ENCODE peak calls at places on chromosomes 7 and 10, in five cellular contexts. D, O, F, Z and W are unnamed samples.

GRCh38 chr10:119341236-119342016 is 134.1 kb downstream of the GRK5 start:
- DNase-seq in F (no peak), D (no peak), Z (peak; percentile 71), O (no peak), W (no peak)

GRCh38 chr10:76114556-76114955 is 683.1 kb downstream of the LRMDA start:
- DNase-seq in O (no peak), Z (no peak), F (no peak), D (no peak), W (no peak)

GRCh38 chr7:18974803-18975202 is 142.6 kb downstream of the TWIST1 start:
- DNase-seq in D (no peak), O (no peak), F (no peak), Z (peak; percentile 67), W (no peak)

GRCh38 chr10:84510121-84510520 is 181.7 kb downstream of the CCSER2 start:
- DNase-seq in O (no peak), F (no peak), Z (peak; percentile 61), D (no peak), W (no peak)

GRCh38 chr7:127252380-127252718 is 392 bp downstream of the GRM8 start:
- DNase-seq in O (no peak), D (peak; percentile 25), F (no peak), Z (no peak), W (no peak)

GRCh38 chr10:14553434-14553833 is 221.3 kb downstream of the FAM107B start:
- DNase-seq in O (no peak), F (no peak), Z (peak; percentile 56), D (no peak), W (no peak)

GRCh38 chr10:73095479-73096021 is 1.1 kb downstream of the P4HA1 start:
- DNase-seq in O (no peak), F (peak; percentile 78), D (peak; percentile 77), Z (peak; percentile 75), W (no peak)

GRCh38 chr10:43806851-43807640 is 158.4 kb upstream of the ZNF32 start:
- DNase-seq in O (no peak), F (no peak), D (no peak), Z (peak; percentile 86), W (no peak)

GRCh38 chr7:128188396-128189230 is 52.5 kb upstream of the LEP start:
- DNase-seq in F (no peak), Z (no peak), O (no peak), D (no peak), W (no peak)

GRCh38 chr10:111600772-111601171 is 523.9 kb downstream of the ADRA2A start:
- DNase-seq in O (no peak), F (peak; percentile 43), D (peak; percentile 4), Z (no peak), W (peak; percentile 55)

GRCh38 chr10:129191848-129192247 is 275.2 kb upstream of the MGMT start:
- DNase-seq in O (no peak), D (no peak), F (no peak), Z (no peak), W (no peak)

GRCh38 chr7:151987748-151988529 is 31.7 kb downstream of the GALNTL5 start:
- DNase-seq in F (no peak), D (peak; percentile 48), O (no peak), Z (peak; percentile 65), W (no peak)

GRCh38 chr7:106421181-106421762 is 136.5 kb upstream of the NAMPT start:
- DNase-seq in Z (peak; percentile 96), D (no peak), O (peak; percentile 33), F (peak; percentile 65), W (peak; percentile 86)

GRCh38 chr7:44281811-44282600 is 43.4 kb downstream of the CAMK2B start:
- DNase-seq in O (peak; percentile 8), F (peak; percentile 10), D (no peak), Z (no peak), W (peak; percentile 55)

GRCh38 chr7:14817829-14818228 is 84.7 kb downstream of the DGKB start:
- DNase-seq in F (no peak), D (no peak), Z (no peak), O (no peak), W (no peak)

GRCh38 chr7:34544621-34545020 is 113.4 kb upstream of the NPSR1 start:
- DNase-seq in D (no peak), Z (no peak), F (no peak), O (no peak), W (no peak)

GRCh38 chr7:121083138-121083789 is 94.8 kb downstream of the CPED1 start:
- DNase-seq in F (no peak), O (no peak), Z (peak; percentile 75), D (no peak), W (no peak)

GRCh38 chr7:50957427-50957826 is 174.7 kb upstream of the GRB10 start:
- DNase-seq in D (peak; percentile 30), O (no peak), F (no peak), Z (no peak), W (no peak)

GRCh38 chr7:131556055-131556911 is at the start of gene PODXL:
- DNase-seq in Z (peak; percentile 21), D (peak; percentile 84), F (peak; percentile 68), O (no peak), W (no peak)

GRCh38 chr10:29878492-29878891 is 180.9 kb downstream of the JCAD start:
- DNase-seq in Z (no peak), F (no peak), O (no peak), D (no peak), W (no peak)

GRCh38 chr7:6576024-6576866 is 1.0 kb upstream of the ZDHHC4 start:
- DNase-seq in Z (no peak), O (no peak), D (peak; percentile 34), F (no peak), W (no peak)

GRCh38 chr7:66535414-66536329 is 93.0 kb upstream of the KCTD7 start:
- DNase-seq in F (no peak), D (no peak), Z (no peak), O (no peak), W (no peak)

GRCh38 chr7:73999664-74000420 is 28.1 kb upstream of the ELN start:
- DNase-seq in D (no peak), O (peak; percentile 89), Z (peak; percentile 95), F (no peak), W (no peak)

GRCh38 chr7:96314402-96315108 is 7.3 kb downstream of the SLC25A13 start:
- DNase-seq in F (no peak), Z (no peak), O (no peak), D (no peak), W (no peak)

GRCh38 chr7:96313940-96314339 is 8.0 kb downstream of the SLC25A13 start:
- DNase-seq in Z (no peak), O (no peak), D (no peak), F (no peak), W (no peak)

GRCh38 chr7:96315109-96315480 is 6.8 kb downstream of the SLC25A13 start:
- DNase-seq in F (no peak), D (no peak), Z (no peak), O (no peak), W (no peak)

GRCh38 chr7:96319444-96319843 is 2.5 kb downstream of the SLC25A13 start:
- DNase-seq in D (no peak), Z (no peak), F (no peak), O (no peak), W (no peak)

DNA sequence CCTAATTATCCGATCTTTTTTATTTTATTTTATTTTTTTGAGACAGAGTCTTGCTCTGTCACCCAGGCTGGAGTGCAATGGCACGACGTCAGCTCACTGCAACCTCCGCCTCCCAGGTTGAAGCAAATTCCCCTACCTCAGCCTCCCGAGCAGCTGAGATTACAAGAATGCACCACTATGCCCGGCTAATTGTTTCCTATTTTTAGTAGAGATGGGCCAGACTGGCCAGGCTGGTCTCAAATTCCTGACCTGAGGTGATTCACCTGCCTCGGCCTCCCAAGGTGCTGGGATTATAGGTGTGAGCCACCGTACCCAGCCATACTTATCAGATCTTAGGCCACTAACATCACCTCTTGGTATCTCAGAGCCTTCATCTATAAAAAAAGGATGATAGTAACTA is 4.9 kb downstream of the SLC25A13 start:
- DNase-seq in O (no peak), Z (no peak), F (no peak), D (peak; percentile 41), W (no peak)
- H3K36me3 ChIP-seq in O (no peaks in the 10 kb centered on the region), Z (no peaks in the 10 kb centered on the region), F (no peaks in the 10 kb centered on the region), D (no peaks in the 10 kb centered on the region), W (no peaks in the 10 kb centered on the region)

GRCh38 chr10:7039859-7040258 is 371.0 kb downstream of the SFMBT2 start:
- DNase-seq in O (no peak), D (no peak), Z (no peak), F (no peak), W (no peak)

GRCh38 chr10:7040681-7041080 is 370.2 kb downstream of the SFMBT2 start:
- DNase-seq in Z (no peak), O (no peak), D (no peak), F (no peak), W (no peak)

GRCh38 chr10:7046615-7047014 is 364.2 kb downstream of the SFMBT2 start:
- DNase-seq in F (no peak), Z (no peak), D (no peak), O (no peak), W (no peak)

GRCh38 chr10:7045891-7046599 is 364.8 kb downstream of the SFMBT2 start:
- DNase-seq in O (no peak), Z (no peak), D (no peak), F (no peak), W (no peak)

DNA sequence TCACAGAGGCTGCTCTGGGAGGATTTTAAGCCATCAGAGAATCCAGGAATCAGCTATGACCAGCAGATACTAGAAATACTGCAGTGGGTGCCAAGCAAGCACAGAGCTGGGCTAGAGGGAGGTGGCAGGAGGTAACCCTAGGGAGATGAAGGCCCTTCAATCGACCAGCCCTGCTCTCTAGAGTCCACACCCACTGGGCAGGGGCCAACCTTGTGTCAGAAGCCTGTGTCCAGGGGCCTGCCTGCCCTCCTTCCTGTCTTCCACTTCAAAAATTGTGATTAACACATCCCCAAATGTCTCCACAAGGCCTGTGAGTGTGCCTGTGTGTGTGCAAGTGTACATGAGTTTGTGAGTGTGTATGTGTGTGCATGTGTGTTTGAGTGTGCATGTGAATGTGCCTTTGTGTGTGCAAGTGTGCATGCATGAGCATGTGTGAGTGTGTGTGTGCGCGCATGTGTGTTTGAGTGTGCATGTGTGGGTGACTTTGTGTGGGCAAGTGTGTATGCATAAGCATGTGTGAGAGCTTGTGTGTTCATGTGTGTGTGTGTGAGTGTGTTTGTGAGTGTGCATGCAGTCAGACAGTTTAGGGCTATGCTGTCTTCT is 367.7 kb downstream of the SFMBT2 start:
- DNase-seq in Z (no peak), D (no peak), O (no peak), F (no peak), W (no peak)
- H3K36me3 ChIP-seq in Z (no peaks in the 10 kb centered on the region), D (no peaks in the 10 kb centered on the region), O (no peaks in the 10 kb centered on the region), F (no peaks in the 10 kb centered on the region), W (no peaks in the 10 kb centered on the region)

DNA sequence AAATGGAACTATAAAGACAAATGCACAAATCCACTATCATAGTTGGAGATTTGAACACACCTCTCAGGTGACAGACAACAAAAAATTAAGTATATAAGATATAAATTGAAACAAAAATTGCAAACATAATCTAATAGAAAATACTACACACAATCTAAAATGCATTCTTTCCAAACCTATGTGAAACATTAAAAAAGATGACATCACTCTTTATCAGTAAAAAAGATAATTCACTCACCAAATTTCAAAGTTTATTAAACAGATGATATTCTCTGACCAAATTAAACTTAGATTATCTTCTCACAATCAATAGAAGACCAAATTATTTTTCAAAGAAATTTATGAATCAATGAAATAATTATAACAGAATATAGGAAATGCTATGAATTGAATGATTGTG is 4.0 kb downstream of the ZWINT start:
- DNase-seq in Z (no peak), F (no peak), O (no peak), D (no peak), W (no peak)
- H3K36me3 ChIP-seq in Z (peaks cover 12% of the 10 kb centered on the region), F (no peaks in the 10 kb centered on the region), O (no peaks in the 10 kb centered on the region), D (peaks cover 20% of the 10 kb centered on the region), W (no peaks in the 10 kb centered on the region)

GRCh38 chr10:46247808-46248569 is 38.8 kb upstream of the ANTXRL start:
- DNase-seq in O (no peak), F (no peak), Z (no peak), D (no peak), W (peak; percentile 42)
- H3K36me3 ChIP-seq in O (no peaks in the 10 kb centered on the region), F (no peaks in the 10 kb centered on the region), Z (no peaks in the 10 kb centered on the region), D (no peaks in the 10 kb centered on the region), W (no peaks in the 10 kb centered on the region)

GRCh38 chr10:94591461-94592205 is 46.0 kb downstream of the HELLS start:
- DNase-seq in D (no peak), O (no peak), Z (no peak), F (no peak), W (no peak)
- H3K36me3 ChIP-seq in D (peaks cover 96% of the 10 kb centered on the region), O (no peaks in the 10 kb centered on the region), Z (peaks cover 29% of the 10 kb centered on the region), F (no peaks in the 10 kb centered on the region), W (peaks cover 6% of the 10 kb centered on the region)